ENCODE peak calls at places on chromosome 16, in ten cellular contexts. R is uterus; A is endothelial cell of umbilical vein; I is fibroblast of lung; F is naive thymus-derived CD4-positive, alpha-beta T cell; K is stomach; Q is right lobe of liver; V is adrenal gland; U is cardiac muscle cell; J is heart right ventricle. O is an unnamed sample. For H3K4me1, the result is how much of the 10 kb centered on the place peaks cover.

GRCh38 chr16:71637398-71637797 is 11.4 kb downstream of the MARVELD3 start:
- DNase-seq in A (no peak), K (no peak), Q (no peak), R (no peak), F (no peak), U (peak), I (peak), J (no peak), V (no peak), O (no peak)

GRCh38 chr16:17963185-17963836 is 373.2 kb downstream of the NPIPA8 start:
- DNase-seq in A (no peak), K (no peak), U (no peak), J (no peak), R (no peak), I (no peak), F (no peak), V (no peak), Q (no peak), O (no peak)

GRCh38 chr16:84013787-84014569 is 28.6 kb downstream of the SLC38A8 start:
- DNase-seq in Q (peak), I (peak), J (no peak), K (peak), R (no peak), A (peak), F (peak), V (peak), U (peak), O (peak)

GRCh38 chr16:85418978-85419491 is 194.1 kb upstream of the GSE1 start:
- DNase-seq in R (no peak), I (no peak), J (no peak), K (no peak), U (no peak), Q (peak), A (no peak), F (no peak), V (peak), O (peak)

GRCh38 chr16:84887207-84887606 is 67.4 kb downstream of the CRISPLD2 start:
- DNase-seq in A (no peak), I (no peak), R (no peak), K (no peak), Q (no peak), U (no peak), F (no peak), J (no peak), V (no peak), O (no peak)

GRCh38 chr16:69187891-69188451 is 1.0 kb downstream of the SNTB2 start:
- DNase-seq in I (peak), R (peak), Q (peak), K (peak), U (peak), V (peak), J (peak), F (peak), A (peak), O (no peak)

GRCh38 chr16:2842340-2843000 is 12.4 kb downstream of the ZG16B start:
- DNase-seq in R (peak), J (peak), Q (peak), V (peak), F (peak), U (peak), K (peak), I (peak), A (no peak), O (peak)

GRCh38 chr16:89482824-89483220 is 7.5 kb downstream of the ANKRD11 start:
- DNase-seq in R (no peak), J (no peak), V (no peak), A (no peak), U (no peak), K (no peak), I (no peak), Q (no peak), F (no peak), O (no peak)

GRCh38 chr16:4090476-4090875 is 25.8 kb downstream of the ADCY9 start:
- DNase-seq in J (peak), A (peak), V (no peak), I (no peak), K (no peak), Q (peak), F (no peak), R (peak), U (peak), O (no peak)

GRCh38 chr16:21097151-21097550 is 53.5 kb downstream of the DNAH3 start:
- DNase-seq in U (no peak), Q (no peak), J (no peak), I (peak), F (no peak), K (no peak), V (no peak), A (no peak), R (no peak), O (no peak)

GRCh38 chr16:4081577-4082021 is 34.6 kb downstream of the ADCY9 start:
- DNase-seq in A (no peak), Q (no peak), R (no peak), V (no peak), I (peak), F (peak), U (no peak), K (no peak), J (no peak), O (no peak)

GRCh38 chr16:88731699-88732098 is 25.4 kb downstream of the CTU2 start:
- DNase-seq in J (no peak), I (no peak), Q (no peak), A (no peak), U (no peak), V (peak), K (no peak), F (no peak), R (no peak), O (no peak)

GRCh38 chr16:84726670-84727467 is 27.1 kb downstream of the USP10 start:
- DNase-seq in U (no peak), Q (peak), F (no peak), I (no peak), R (no peak), A (no peak), J (no peak), K (no peak), V (no peak), O (no peak)

DNA sequence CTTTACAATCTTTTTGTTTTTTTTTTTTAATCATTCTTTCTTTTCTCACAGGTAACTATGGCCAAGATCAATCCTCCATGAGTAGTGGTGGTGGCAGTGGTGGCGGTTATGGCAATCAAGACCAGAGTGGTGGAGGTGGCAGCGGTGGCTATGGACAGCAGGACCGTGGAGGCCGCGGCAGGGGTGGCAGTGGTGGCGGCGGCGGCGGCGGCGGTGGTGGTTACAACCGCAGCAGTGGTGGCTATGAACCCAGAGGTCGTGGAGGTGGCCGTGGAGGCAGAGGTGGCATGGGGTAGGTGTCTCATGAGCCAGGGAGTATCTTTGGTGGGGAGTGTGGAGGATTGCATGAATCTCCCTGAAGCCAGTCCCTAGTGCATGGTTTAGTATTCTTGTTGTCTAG is 4.9 kb downstream of the FUS start:
- DNase-seq in K (no peak), V (no peak), U (no peak), Q (no peak), J (no peak), R (no peak), F (no peak), A (no peak), I (no peak), O (no peak)
- H3K4me1 ChIP-seq in K (half or more), V (under half), U (under half), Q (under half), J (under half), R (under half), F (half or more), A (under half), I (under half), O (under half)

GRCh38 chr16:24730914-24731313 is 1.5 kb downstream of the TNRC6A start:
- DNase-seq in U (no peak), R (no peak), V (no peak), I (no peak), F (no peak), J (no peak), Q (no peak), K (no peak), A (no peak), O (no peak)

GRCh38 chr16:24737391-24737871 is 8.0 kb downstream of the TNRC6A start:
- DNase-seq in U (peak), R (no peak), A (peak), I (peak), V (no peak), Q (no peak), K (no peak), F (no peak), J (no peak), O (no peak)

GRCh38 chr16:24736758-24737157 is 7.3 kb downstream of the TNRC6A start:
- DNase-seq in A (no peak), Q (no peak), V (no peak), U (no peak), R (no peak), J (no peak), K (no peak), I (no peak), F (no peak), O (no peak)

GRCh38 chr16:24731722-24732419 is 2.4 kb downstream of the TNRC6A start:
- DNase-seq in U (no peak), I (no peak), Q (peak), V (peak), A (peak), K (peak), R (no peak), J (peak), F (peak), O (peak)

DNA sequence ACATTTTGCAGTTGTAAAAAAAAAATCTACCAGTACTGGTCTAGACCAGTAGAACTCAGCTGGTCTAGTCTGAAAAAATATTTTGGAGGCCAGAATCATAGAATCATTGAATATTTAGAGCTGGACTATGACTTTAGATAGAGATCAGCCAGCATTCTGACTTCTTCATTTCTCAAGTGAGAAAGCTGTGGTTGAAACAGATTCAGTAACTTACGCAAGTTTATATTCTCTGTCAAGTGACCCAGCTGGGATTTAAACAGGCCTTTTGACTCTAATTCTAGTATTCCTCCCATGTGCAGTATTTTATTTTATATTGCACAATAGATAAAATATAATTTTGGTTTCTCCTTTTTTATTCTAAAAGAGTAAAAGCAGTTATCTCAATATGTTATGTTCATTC is 4.9 kb downstream of the TNRC6A start:
- DNase-seq in Q (no peak), R (no peak), V (no peak), K (no peak), J (no peak), F (no peak), U (peak), I (peak), A (no peak), O (no peak)
- H3K4me1 ChIP-seq in Q (half or more), R (under half), V (half or more), K (half or more), J (half or more), F (under half), U (under half), I (under half), A (under half), O (under half)

GRCh38 chr16:29806096-29806579 is at the start of gene MAZ:
- DNase-seq in Q (no peak), F (no peak), U (peak), R (no peak), K (no peak), J (no peak), V (peak), I (no peak), A (no peak), O (peak)
- H3K4me1 ChIP-seq in Q (under half), F (under half), U (under half), R (under half), K (half or more), J (half or more), V (under half), I (under half), A (under half), O (under half)

GRCh38 chr16:57264381-57264780 is 19.3 kb downstream of the ARL2BP start:
- DNase-seq in I (no peak), U (no peak), F (no peak), A (no peak), V (no peak), Q (no peak), R (no peak), K (no peak), J (no peak), O (no peak)
- H3K4me1 ChIP-seq in I (under half), U (under half), F (under half), A (under half), V (under half), Q (under half), R (under half), K (half or more), J (under half), O (under half)

GRCh38 chr16:67428146-67428731 is 2.7 kb upstream of the HSD11B2 start:
- DNase-seq in R (peak), V (peak), Q (peak), F (no peak), K (peak), I (peak), J (peak), A (peak), U (peak), O (peak)
- H3K4me1 ChIP-seq in R (under half), V (under half), Q (under half), F (under half), K (under half), I (under half), J (under half), A (under half), U (under half), O (under half)

DNA sequence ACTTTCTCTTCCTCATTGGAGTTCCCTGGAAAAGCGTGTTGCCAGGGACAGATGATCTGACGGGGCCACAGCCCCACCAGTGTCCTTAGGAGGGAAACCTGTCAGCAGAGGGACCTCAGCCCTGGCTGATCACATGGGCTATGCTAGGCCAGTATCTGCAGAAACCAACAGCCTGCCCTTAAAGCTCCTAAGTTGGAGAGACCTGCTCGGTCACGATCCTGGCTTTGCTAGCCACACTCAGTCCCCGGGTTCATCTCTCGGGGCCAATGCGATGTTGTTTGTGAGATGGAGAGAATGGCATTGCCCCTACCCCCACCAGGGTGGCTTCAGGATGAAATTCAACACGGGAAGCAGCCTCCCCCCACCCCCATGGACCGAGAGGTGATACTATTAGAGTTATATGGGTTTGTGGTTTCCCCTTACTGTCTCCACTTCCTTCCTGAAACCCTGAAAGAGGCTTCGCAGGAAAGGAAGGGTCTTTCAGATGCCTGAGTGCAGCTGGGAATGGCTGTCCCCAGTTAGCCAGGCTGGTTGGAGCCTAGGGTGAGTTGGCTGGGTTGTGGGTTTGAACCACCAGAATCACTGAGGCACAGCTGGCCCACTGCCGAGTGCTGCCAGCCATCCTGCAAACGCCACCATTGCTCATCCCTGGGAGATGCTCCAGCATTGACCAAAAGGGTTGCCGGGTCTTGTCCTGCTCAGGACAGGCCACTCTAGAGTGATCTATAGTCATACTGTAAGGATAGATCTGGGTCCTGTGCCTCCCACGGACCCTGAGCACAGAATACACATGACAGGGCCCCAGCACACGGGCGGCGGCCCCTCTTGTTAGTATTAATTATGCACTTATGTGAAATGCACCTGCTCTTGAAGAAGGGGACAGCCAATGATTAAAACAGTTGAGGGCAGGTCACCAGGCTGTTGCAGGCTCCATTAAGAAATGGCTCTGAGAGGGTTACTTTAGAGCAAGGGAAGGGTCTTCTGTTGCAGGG is 16.8 kb downstream of the RMI2 start:
- DNase-seq in Q (no peak), V (no peak), A (no peak), F (no peak), J (no peak), I (no peak), K (no peak), U (no peak), R (no peak), O (no peak)
- H3K4me1 ChIP-seq in Q (under half), V (under half), A (under half), F (under half), J (under half), I (half or more), K (half or more), U (under half), R (under half), O (under half)

O was measured in pancreas.